ENCODE peak calls at places on chromosomes 6 and 20, in six cellular contexts. K is ureter; Q is activated naive CD4-positive, alpha-beta T cell treated with anti-CD3 and anti-CD28 coated beads, Interleukin-2, amount 50 U/mL, for 16 hours; S is right atrium auricular region; Z is right lobe of liver; W is activated T-helper 1 cell treated with anti-CD3 and anti-CD28 coated beads, Interleukin-12 subunit alpha, Interleukin-12 subunit beta, Interleukin-2, Interleukin-4 antibody, amounts not matched to agents 30 ng/mL and 10 ng/mL and 1 ng/mL, durations not matched to agents 14 hours and 24 hours and 36 hours. B is an unnamed sample.

GRCh38 chr6:34190504-34191122 is 44.7 kb upstream of the GRM4 start:
- DNase-seq in K (no peak), Q (no peak), S (no peak), Z (no peak), W (no peak), B (no peak)

GRCh38 chr6:107152633-107153032 is 37.3 kb upstream of the BEND3 start:
- DNase-seq in K (no peak), Q (no peak), S (no peak), Z (no peak), W (no peak), B (no peak)

GRCh38 chr20:63704749-63705117 is 3.0 kb downstream of the ARFRP1 start:
- DNase-seq in K (no peak), Q (no peak), S (no peak), Z (no peak), W (no peak), B (no peak)

GRCh38 chr20:12394786-12395185 is 477.1 kb downstream of the BTBD3 start:
- DNase-seq in K (no peak), Q (no peak), S (no peak), Z (no peak), W (no peak), B (no peak)

GRCh38 chr6:102944475-102944874 is 1551.0 kb downstream of the GRIK2 start:
- DNase-seq in K (no peak), Q (no peak), S (no peak), Z (no peak), W (no peak), B (no peak)

GRCh38 chr20:58293453-58293852 is 16.1 kb upstream of the RAB22A start:
- DNase-seq in K (no peak), Q (no peak), S (no peak), Z (no peak), W (no peak), B (no peak)

GRCh38 chr6:106037060-106037459 is 49.1 kb upstream of the PRDM1 start:
- DNase-seq in K (no peak), Q (no peak), S (no peak), Z (no peak), W (no peak), B (no peak)

GRCh38 chr6:145427232-145427631 is 308.1 kb downstream of the EPM2A start:
- DNase-seq in K (no peak), Q (no peak), S (no peak), Z (no peak), W (no peak), B (no peak)

GRCh38 chr20:49507741-49508434 is 25.4 kb upstream of the KCNB1 start:
- DNase-seq in K (no peak), Q (no peak), S (no peak), Z (no peak), W (no peak), B (no peak)

GRCh38 chr20:8670207-8670899 is 398.5 kb upstream of the PLCB4 start:
- DNase-seq in K (no peak), Q (no peak), S (no peak), Z (no peak), W (no peak), B (no peak)

GRCh38 chr6:108518714-108519576 is 41.8 kb upstream of the FOXO3 start:
- DNase-seq in K (no peak), Q (no peak), S (no peak), Z (no peak), W (no peak), B (no peak)

GRCh38 chr6:133548409-133548808 is 307.3 kb downstream of the EYA4 start:
- DNase-seq in K (no peak), Q (no peak), S (no peak), Z (no peak), W (no peak), B (no peak)

GRCh38 chr6:1584996-1585668 is 24.6 kb upstream of the FOXC1 start:
- DNase-seq in K (no peak), Q (no peak), S (peak; percentile 40), Z (no peak), W (no peak), B (no peak)

GRCh38 chr20:36377348-36378326 is 71.5 kb downstream of the DLGAP4 start:
- DNase-seq in K (no peak), Q (no peak), S (no peak), Z (no peak), W (no peak), B (no peak)

GRCh38 chr6:57222684-57223077 is 574 bp upstream of the RAB23 start:
- DNase-seq in K (no peak), Q (no peak), S (no peak), Z (no peak), W (no peak), B (no peak)

GRCh38 chr6:12963566-12963965 is 247.0 kb downstream of the PHACTR1 start:
- DNase-seq in K (no peak), Q (no peak), S (no peak), Z (no peak), W (no peak), B (no peak)

GRCh38 chr20:36092424-36093024 is 62.0 kb upstream of the EPB41L1 start:
- DNase-seq in K (no peak), Q (peak; percentile 20), S (no peak), Z (no peak), W (no peak), B (no peak)

GRCh38 chr6:148231572-148231971 is 111.1 kb upstream of the SASH1 start:
- DNase-seq in K (no peak), Q (no peak), S (no peak), Z (no peak), W (no peak), B (no peak)

GRCh38 chr6:30882764-30883475 is 1.4 kb upstream of the DDR1 start:
- DNase-seq in K (peak; percentile 84), Q (no peak), S (peak; percentile 71), Z (peak; percentile 48), W (no peak), B (no peak)

GRCh38 chr6:108578595-108579038 is 17.9 kb downstream of the FOXO3 start:
- DNase-seq in K (no peak), Q (no peak), S (no peak), Z (peak; percentile 79), W (no peak), B (no peak)

GRCh38 chr6:150079604-150080003 is 10.7 kb upstream of the ULBP3 start:
- DNase-seq in K (no peak), Q (no peak), S (no peak), Z (no peak), W (peak; percentile 12), B (no peak)

GRCh38 chr6:161079566-161080262 is 88.1 kb downstream of the MAP3K4 start:
- DNase-seq in K (no peak), Q (peak; percentile 26), S (no peak), Z (no peak), W (peak; percentile 22), B (no peak)

GRCh38 chr6:48641544-48641943 is 530.5 kb upstream of the PTCHD4 start:
- DNase-seq in K (no peak), Q (no peak), S (no peak), Z (no peak), W (no peak), B (no peak)

GRCh38 chr6:147699637-147700036 is 191.1 kb downstream of the SAMD5 start:
- DNase-seq in K (no peak), Q (no peak), S (no peak), Z (no peak), W (no peak), B (no peak)

GRCh38 chr20:64231621-64232550 is 23.7 kb upstream of the PCMTD2 start:
- DNase-seq in K (no peak), Q (no peak), S (no peak), Z (peak; percentile 47), W (no peak), B (no peak)

GRCh38 chr6:144285548-144285797 is 338 bp downstream of the UTRN start:
- DNase-seq in K (no peak), Q (no peak), S (no peak), Z (no peak), W (no peak), B (no peak)

GRCh38 chr20:36281785-36282380 is 24.3 kb upstream of the DLGAP4 start:
- DNase-seq in K (no peak), Q (no peak), S (no peak), Z (no peak), W (no peak), B (no peak)

GRCh38 chr6:79225718-79226117 is 8.8 kb downstream of the HMGN3 start:
- DNase-seq in K (no peak), Q (no peak), S (no peak), Z (no peak), W (no peak), B (no peak)

GRCh38 chr6:139752086-139752485 is 377.6 kb upstream of the CITED2 start:
- DNase-seq in K (no peak), Q (no peak), S (no peak), Z (no peak), W (no peak), B (no peak)

GRCh38 chr6:83183082-83183828 is 9.8 kb downstream of the PGM3 start:
- DNase-seq in K (no peak), Q (no peak), S (peak; percentile 63), Z (no peak), W (no peak), B (no peak)

GRCh38 chr6:105164418-105164817 is 15.4 kb downstream of the POPDC3 start:
- DNase-seq in K (no peak), Q (no peak), S (no peak), Z (no peak), W (no peak), B (no peak)

GRCh38 chr6:48766349-48766748 is 655.4 kb upstream of the PTCHD4 start:
- DNase-seq in K (no peak), Q (no peak), S (no peak), Z (no peak), W (no peak), B (no peak)

B was measured in cerebellar nuclear complex.